ENCODE peak calls at places on chromosomes 7 and 10, in five cellular contexts. T, Y, P, L and G are unnamed samples.

GRCh38 chr10:102552533-102552932 is 48.8 kb downstream of the SUFU start:
- DNase-seq in T (no peak), Y (no peak), P (no peak), L (no peak), G (no peak)

GRCh38 chr7:36266683-36267082 is 113.6 kb downstream of the EEPD1 start:
- DNase-seq in T (no peak), Y (no peak), P (no peak), L (no peak), G (no peak)

GRCh38 chr7:37908221-37908788 is 8.3 kb downstream of the SFRP4 start:
- DNase-seq in T (peak), Y (peak), P (no peak), L (no peak), G (no peak)

GRCh38 chr10:60182691-60183090 is 207.0 kb downstream of the ANK3 start:
- DNase-seq in T (peak), Y (peak), P (no peak), L (no peak), G (no peak)

GRCh38 chr10:29948971-29949370 is 110.4 kb downstream of the JCAD start:
- DNase-seq in T (peak), Y (no peak), P (no peak), L (no peak), G (no peak)

GRCh38 chr10:102612964-102613275 is 31.4 kb upstream of the TRIM8 start:
- DNase-seq in T (no peak), Y (no peak), P (no peak), L (no peak), G (no peak)

GRCh38 chr7:151396328-151396970 is 13.4 kb downstream of the WDR86 start:
- DNase-seq in T (no peak), Y (no peak), P (no peak), L (no peak), G (no peak)

GRCh38 chr10:122331615-122332446 is 42.7 kb upstream of the PLEKHA1 start:
- DNase-seq in T (no peak), Y (no peak), P (no peak), L (peak), G (no peak)

GRCh38 chr10:132291826-132292225 is 15.9 kb downstream of the STK32C start:
- DNase-seq in T (no peak), Y (no peak), P (no peak), L (no peak), G (no peak)